ENCODE peak calls at places on chromosomes 16 and 17, in seven cellular contexts. One of them, this sample, is unnamed.

GRCh38 chr17:58165981-58166380 is 801 bp upstream of the OR4D2 start:
- DNase-seq in SK-N-SH: no peak
- DNase-seq in H1: no peak
- DNase-seq in GM12878: no peak
- DNase-seq in K562: no peak
- DNase-seq in HepG2: no peak
- DNase-seq in HCT116: no peak
- DNase-seq in this sample: no peak

GRCh38 chr17:74190807-74191206 is 12.7 kb upstream of the RPL38 start:
- DNase-seq in K562: peak
- DNase-seq in H1: peak
- DNase-seq in HepG2: peak
- DNase-seq in HCT116: no peak
- DNase-seq in SK-N-SH: no peak
- DNase-seq in GM12878: no peak
- DNase-seq in this sample: peak

GRCh38 chr17:80929449-80929848 is 62.2 kb upstream of the CHMP6 start:
- DNase-seq in K562: no peak
- DNase-seq in HepG2: no peak
- DNase-seq in HCT116: no peak
- DNase-seq in SK-N-SH: no peak
- DNase-seq in H1: no peak
- DNase-seq in GM12878: peak
- DNase-seq in this sample: no peak

GRCh38 chr17:67092291-67092690 is 47.9 kb downstream of the CACNG1 start:
- DNase-seq in GM12878: no peak
- DNase-seq in K562: no peak
- DNase-seq in HepG2: no peak
- DNase-seq in SK-N-SH: no peak
- DNase-seq in HCT116: no peak
- DNase-seq in H1: no peak
- DNase-seq in this sample: no peak

GRCh38 chr17:76696763-76697701 is 13.7 kb downstream of the MXRA7 start:
- DNase-seq in SK-N-SH: no peak
- DNase-seq in HepG2: peak
- DNase-seq in HCT116: no peak
- DNase-seq in GM12878: peak
- DNase-seq in K562: no peak
- DNase-seq in H1: no peak
- DNase-seq in this sample: no peak

GRCh38 chr16:46947900-46948547 is 25.4 kb downstream of the DNAJA2 start:
- DNase-seq in H1: no peak
- DNase-seq in HCT116: peak
- DNase-seq in GM12878: peak
- DNase-seq in K562: peak
- DNase-seq in SK-N-SH: peak
- DNase-seq in HepG2: peak
- DNase-seq in this sample: no peak

GRCh38 chr17:7293821-7294613 is 422 bp downstream of the YBX2 start:
- DNase-seq in K562: peak
- DNase-seq in HCT116: no peak
- DNase-seq in H1: peak
- DNase-seq in SK-N-SH: peak
- DNase-seq in HepG2: peak
- DNase-seq in GM12878: no peak
- DNase-seq in this sample: no peak

GRCh38 chr16:89364603-89365002 is 125.8 kb downstream of the ANKRD11 start:
- DNase-seq in K562: no peak
- DNase-seq in GM12878: no peak
- DNase-seq in SK-N-SH: peak
- DNase-seq in HCT116: no peak
- DNase-seq in H1: no peak
- DNase-seq in HepG2: no peak
- DNase-seq in this sample: no peak

DNA sequence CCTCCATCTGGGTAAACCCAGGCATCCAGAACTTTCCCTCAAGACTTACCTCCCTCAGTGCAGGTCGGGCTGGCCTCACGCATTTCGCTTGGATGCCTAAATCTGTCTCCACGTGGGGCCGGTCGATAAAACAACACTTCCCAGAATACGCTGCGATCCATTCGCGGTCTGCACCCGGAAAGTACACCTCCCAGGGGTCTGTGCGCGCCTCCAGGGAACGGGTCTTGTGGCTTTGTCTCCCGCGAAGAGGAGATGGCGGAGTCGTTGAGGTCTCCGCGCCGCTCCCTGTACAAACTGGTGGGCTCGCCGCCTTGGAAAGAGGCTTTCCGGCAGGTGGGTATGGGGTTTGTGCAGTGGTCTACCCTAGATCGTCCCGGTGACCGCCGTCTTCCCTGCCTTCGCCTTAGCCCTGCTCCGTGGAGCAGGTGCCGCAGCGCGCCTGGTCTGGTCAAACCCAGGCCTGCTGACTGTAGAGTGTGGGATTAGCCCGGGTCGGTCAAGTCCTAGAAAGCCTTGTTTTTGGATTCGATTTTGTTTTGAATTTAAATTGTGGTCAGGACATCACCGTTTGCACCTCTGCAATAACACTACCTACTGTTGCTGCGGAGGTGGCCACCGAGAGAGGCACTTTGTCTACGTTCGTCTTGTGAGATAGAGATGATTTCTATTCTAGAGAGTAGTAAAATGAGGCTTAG is at the start of gene RPAIN:
- DNase-seq in SK-N-SH: peak
- DNase-seq in K562: peak
- DNase-seq in HepG2: peak
- DNase-seq in H1: peak
- DNase-seq in HCT116: peak
- DNase-seq in GM12878: no peak
- DNase-seq in this sample: peak
- TF ChIP-seq JUND in SK-N-SH: no peak
- TF ChIP-seq JUND in K562: peak
- TF ChIP-seq JUND in HepG2: no peak
- TF ChIP-seq JUND in H1: no peak
- TF ChIP-seq JUND in HCT116: no peak
- TF ChIP-seq JUND in GM12878: no peak
- TF ChIP-seq JUND in this sample: no peak

GRCh38 chr17:43342601-43342905 is 56.2 kb upstream of the ARL4D start:
- DNase-seq in SK-N-SH: no peak
- DNase-seq in H1: no peak
- DNase-seq in HCT116: no peak
- DNase-seq in HepG2: no peak
- DNase-seq in K562: no peak
- DNase-seq in GM12878: no peak
- DNase-seq in this sample: no peak

GRCh38 chr17:43338886-43339516 is 59.8 kb upstream of the ARL4D start:
- DNase-seq in SK-N-SH: no peak
- DNase-seq in H1: peak
- DNase-seq in GM12878: no peak
- DNase-seq in HCT116: no peak
- DNase-seq in K562: no peak
- DNase-seq in HepG2: peak
- DNase-seq in this sample: peak

GRCh38 chr17:43337684-43338428 is 60.9 kb upstream of the ARL4D start:
- DNase-seq in GM12878: no peak
- DNase-seq in HepG2: no peak
- DNase-seq in K562: no peak
- DNase-seq in SK-N-SH: no peak
- DNase-seq in HCT116: no peak
- DNase-seq in H1: no peak
- DNase-seq in this sample: no peak

GRCh38 chr17:43344700-43345099 is 54.1 kb upstream of the ARL4D start:
- DNase-seq in HCT116: no peak
- DNase-seq in SK-N-SH: no peak
- DNase-seq in HepG2: no peak
- DNase-seq in K562: no peak
- DNase-seq in GM12878: no peak
- DNase-seq in H1: no peak
- DNase-seq in this sample: no peak

DNA sequence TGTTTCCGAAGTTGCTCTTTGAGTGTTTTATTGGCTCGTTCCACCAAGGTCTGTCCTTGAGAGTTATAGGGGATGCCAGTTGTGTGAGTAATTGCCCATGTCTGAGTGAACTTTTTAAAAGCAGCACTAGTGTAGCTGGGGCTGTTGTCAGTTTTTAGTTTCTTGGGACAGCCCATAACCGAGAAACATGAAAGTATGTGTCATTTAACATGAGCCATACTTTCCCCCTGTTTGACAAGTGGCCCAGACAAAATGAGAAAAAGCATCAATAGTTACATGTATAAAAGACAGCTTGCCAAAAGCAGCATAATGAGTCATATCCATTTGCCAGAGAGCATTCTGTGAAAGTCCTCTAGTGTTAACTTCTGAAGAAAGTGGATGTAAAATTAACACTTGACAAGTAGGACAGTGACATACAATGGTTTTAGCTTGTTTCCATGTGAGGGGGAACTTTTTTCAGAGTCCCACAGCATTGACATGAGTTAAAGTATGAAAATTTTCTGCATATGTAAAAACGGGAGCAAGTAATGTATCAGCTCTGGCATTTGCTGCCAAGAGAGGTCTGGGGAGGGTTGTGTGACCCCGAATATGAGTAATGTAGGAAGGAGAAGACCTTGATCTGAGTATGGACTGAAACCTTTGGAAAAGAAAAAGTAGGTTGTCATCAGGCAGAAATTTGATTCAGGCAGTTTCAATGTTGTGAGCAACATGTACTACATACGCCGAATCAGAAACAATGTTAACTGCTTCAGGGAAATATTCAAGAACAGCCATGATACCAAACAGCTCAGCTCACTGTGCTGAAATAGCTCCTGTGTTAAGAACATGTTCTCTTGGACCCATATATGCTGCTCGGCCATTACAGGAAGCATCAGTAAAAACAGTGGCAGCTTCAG is 56.8 kb upstream of the ARL4D start:
- DNase-seq in HepG2: no peak
- DNase-seq in H1: no peak
- DNase-seq in HCT116: no peak
- DNase-seq in K562: no peak
- DNase-seq in SK-N-SH: no peak
- DNase-seq in GM12878: no peak
- DNase-seq in this sample: no peak
- TF ChIP-seq JUND in HepG2: no peak
- TF ChIP-seq JUND in H1: no peak
- TF ChIP-seq JUND in HCT116: no peak
- TF ChIP-seq JUND in K562: no peak
- TF ChIP-seq JUND in SK-N-SH: peak
- TF ChIP-seq JUND in GM12878: no peak
- TF ChIP-seq JUND in this sample: no peak

DNA sequence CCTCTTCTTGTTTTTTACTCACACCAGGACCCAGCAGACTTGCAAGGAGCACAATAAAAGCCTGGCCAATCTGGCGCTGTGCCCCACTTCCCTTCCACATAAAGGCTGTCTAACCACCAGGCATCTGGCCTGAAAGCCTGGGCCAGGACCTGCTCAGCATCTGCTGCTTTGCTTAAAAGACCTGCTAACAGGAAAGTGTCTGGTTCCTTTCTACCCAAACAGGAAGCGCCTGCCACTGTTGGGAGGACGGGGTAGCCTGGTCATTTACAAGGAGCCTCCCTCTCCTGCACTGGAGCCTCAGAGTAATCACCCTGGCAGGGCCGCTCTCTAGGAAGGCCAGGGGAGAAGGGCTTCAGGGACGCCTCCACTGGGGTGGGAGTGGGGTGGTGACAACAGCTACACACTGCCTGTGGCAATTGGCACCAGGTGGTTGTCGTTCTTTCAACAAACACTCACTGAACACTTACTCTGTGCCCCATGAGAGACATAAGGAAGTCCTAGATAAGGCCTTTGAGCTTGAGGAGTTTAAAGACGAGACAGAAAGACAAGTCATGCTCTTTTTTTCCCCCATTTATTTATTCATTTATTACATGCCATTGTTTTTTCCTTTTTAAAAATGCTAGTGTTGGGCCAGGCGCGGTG is 6.3 kb upstream of the MMP28 start:
- DNase-seq in K562: no peak
- DNase-seq in SK-N-SH: peak
- DNase-seq in HepG2: no peak
- DNase-seq in GM12878: no peak
- DNase-seq in H1: no peak
- DNase-seq in HCT116: no peak
- DNase-seq in this sample: no peak
- TF ChIP-seq JUND in K562: no peak
- TF ChIP-seq JUND in SK-N-SH: no peak
- TF ChIP-seq JUND in HepG2: no peak
- TF ChIP-seq JUND in GM12878: no peak
- TF ChIP-seq JUND in H1: no peak
- TF ChIP-seq JUND in HCT116: no peak
- TF ChIP-seq JUND in this sample: no peak

GRCh38 chr17:17844079-17844478 is 7.3 kb upstream of the SREBF1 start:
- DNase-seq in GM12878: no peak
- DNase-seq in H1: no peak
- DNase-seq in SK-N-SH: peak
- DNase-seq in HepG2: no peak
- DNase-seq in K562: no peak
- DNase-seq in HCT116: no peak
- DNase-seq in this sample: no peak
- TF ChIP-seq JUND in GM12878: no peak
- TF ChIP-seq JUND in H1: no peak
- TF ChIP-seq JUND in SK-N-SH: no peak
- TF ChIP-seq JUND in HepG2: no peak
- TF ChIP-seq JUND in K562: no peak
- TF ChIP-seq JUND in HCT116: no peak
- TF ChIP-seq JUND in this sample: no peak

DNA sequence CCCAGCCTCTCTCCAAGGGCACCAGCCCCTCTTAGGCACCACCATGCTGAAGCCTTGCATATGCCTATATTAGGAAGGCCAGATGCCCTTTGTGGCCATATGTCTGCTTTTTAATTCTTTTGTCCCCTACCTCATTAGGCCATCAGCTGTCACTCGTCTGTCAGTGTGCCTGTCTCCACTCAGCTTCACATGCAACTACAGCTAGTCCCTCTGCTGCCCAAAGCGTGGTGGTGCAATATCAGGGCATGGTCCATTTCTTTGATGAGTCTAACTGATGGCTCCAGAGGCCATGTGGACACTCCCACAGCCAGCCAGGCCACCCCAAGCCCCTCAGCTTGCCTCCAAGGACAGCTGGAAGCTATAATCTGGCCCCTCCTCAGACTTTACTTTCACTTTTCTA is 36.3 kb downstream of the MYO18A start:
- DNase-seq in HCT116: no peak
- DNase-seq in K562: no peak
- DNase-seq in H1: no peak
- DNase-seq in SK-N-SH: peak
- DNase-seq in GM12878: no peak
- DNase-seq in HepG2: peak
- DNase-seq in this sample: peak
- TF ChIP-seq JUND in HCT116: no peak
- TF ChIP-seq JUND in K562: no peak
- TF ChIP-seq JUND in H1: no peak
- TF ChIP-seq JUND in SK-N-SH: no peak
- TF ChIP-seq JUND in GM12878: no peak
- TF ChIP-seq JUND in HepG2: no peak
- TF ChIP-seq JUND in this sample: no peak

This sample was measured in T47D.